ENCODE peak calls at places on chromosomes 13 and 19, in five cellular contexts. T, R, D, P and G are unnamed samples.

GRCh38 chr13:75264611-75265010 is 217.4 kb downstream of the TBC1D4 start:
- DNase-seq in T (no peak), R (no peak), D (no peak), P (no peak), G (no peak)

GRCh38 chr13:73513751-73514150 is 454.9 kb downstream of the KLF5 start:
- DNase-seq in T (no peak), R (no peak), D (no peak), P (no peak), G (no peak)

GRCh38 chr13:113082198-113083021 is 23.2 kb upstream of the F7 start:
- DNase-seq in T (no peak), R (no peak), D (no peak), P (no peak), G (no peak)

GRCh38 chr19:16588824-16589577 is 16.8 kb upstream of the SLC35E1 start:
- DNase-seq in T (no peak), R (no peak), D (no peak), P (no peak), G (no peak)

GRCh38 chr19:18772620-18773587 is 18.2 kb downstream of the COMP start:
- DNase-seq in T (no peak), R (no peak), D (no peak), P (no peak), G (no peak)

GRCh38 chr19:47417746-47418594 is 1.4 kb downstream of the MEIS3 start:
- DNase-seq in T (no peak), R (no peak), D (no peak), P (no peak), G (no peak)

GRCh38 chr13:30923423-30923822 is 9.0 kb upstream of the TEX26 start:
- DNase-seq in T (no peak), R (no peak), D (no peak), P (no peak), G (no peak)

GRCh38 chr19:4721196-4721595 is 2.4 kb downstream of the DPP9 start:
- DNase-seq in T (no peak), R (no peak), D (no peak), P (no peak), G (no peak)

GRCh38 chr19:19524053-19524452 is 4.7 kb upstream of the YJEFN3 start:
- DNase-seq in T (no peak), R (no peak), D (no peak), P (no peak), G (no peak)

GRCh38 chr19:18495204-18495911 is 26.5 kb downstream of the ELL start:
- DNase-seq in T (no peak), R (no peak), D (no peak), P (no peak), G (no peak)

GRCh38 chr13:114024603-114025431 is 50.9 kb upstream of the C13orf46 start:
- DNase-seq in T (no peak), R (no peak), D (no peak), P (no peak), G (no peak)

GRCh38 chr13:52371736-52372247 is 34.2 kb downstream of the THSD1 start:
- DNase-seq in T (no peak), R (no peak), D (no peak), P (no peak), G (no peak)

GRCh38 chr13:59641261-59641660 is 522.5 kb downstream of the DIAPH3 start:
- DNase-seq in T (no peak), R (no peak), D (no peak), P (no peak), G (no peak)

GRCh38 chr13:73835138-73835721 is 299.0 kb downstream of the KLF12 start:
- DNase-seq in T (peak), R (no peak), D (no peak), P (no peak), G (no peak)

GRCh38 chr13:48975926-48976676 is 389 bp downstream of the FNDC3A start:
- DNase-seq in T (peak), R (peak), D (peak), P (peak), G (peak)

GRCh38 chr13:98878421-98879126 is 99.3 kb downstream of the DOCK9 start:
- DNase-seq in T (no peak), R (no peak), D (no peak), P (no peak), G (no peak)

GRCh38 chr13:51101636-51102218 is 9.3 kb downstream of the C13orf42 start:
- DNase-seq in T (no peak), R (no peak), D (no peak), P (no peak), G (no peak)

GRCh38 chr13:31044658-31045620 is 112.5 kb downstream of the TEX26 start:
- DNase-seq in T (no peak), R (no peak), D (peak), P (no peak), G (no peak)

GRCh38 chr13:102825921-102826706 is 19.7 kb upstream of the ERCC5 start:
- DNase-seq in T (no peak), R (no peak), D (no peak), P (no peak), G (no peak)